ENCODE peak calls at places on chromosome 18, in eight cellular contexts. P, W, L, H, V, Y, C and G are unnamed samples.

GRCh38 chr18:24470022-24470618 is 9.7 kb downstream of the HRH4 start:
- DNase-seq in P (no peak), W (no peak), L (no peak), H (peak), V (peak), Y (no peak), C (no peak), G (no peak)

GRCh38 chr18:48785091-48785614 is 165.6 kb downstream of the SMAD7 start:
- DNase-seq in P (no peak), W (no peak), L (no peak), H (no peak), V (no peak), Y (peak), C (no peak), G (no peak)

GRCh38 chr18:30618567-30618966 is 424.0 kb downstream of the DSC3 start:
- DNase-seq in P (no peak), W (no peak), L (no peak), H (no peak), V (no peak), Y (no peak), C (no peak), G (no peak)

GRCh38 chr18:79853993-79854364 is 56.2 kb downstream of the KCNG2 start:
- DNase-seq in P (no peak), W (no peak), L (no peak), H (no peak), V (peak), Y (no peak), C (peak), G (no peak)

GRCh38 chr18:2146092-2146491 is 425.2 kb downstream of the METTL4 start:
- DNase-seq in P (no peak), W (no peak), L (no peak), H (no peak), V (no peak), Y (no peak), C (no peak), G (no peak)

GRCh38 chr18:61949946-61950345 is 57.1 kb upstream of the RNF152 start:
- DNase-seq in P (peak), W (no peak), L (peak), H (no peak), V (no peak), Y (no peak), C (no peak), G (no peak)

GRCh38 chr18:48675912-48676311 is 137.1 kb downstream of the CTIF start:
- DNase-seq in P (no peak), W (no peak), L (no peak), H (no peak), V (no peak), Y (no peak), C (peak), G (no peak)

GRCh38 chr18:45012286-45012685 is 331.6 kb downstream of the SETBP1 start:
- DNase-seq in P (no peak), W (no peak), L (no peak), H (peak), V (no peak), Y (no peak), C (peak), G (no peak)